ENCODE peak calls at places on chromosomes 2 and 18, in seven cellular contexts. E is thoracic aorta, O is ovary, F is PC-9, B is A549, T is SJSA1, J is fibroblast of lung. L is an unnamed sample.
A peak's percentile ranks its signal among the peaks of the same experiment; 100 is the strongest.

GRCh38 chr2:241413929-241414580 is 58.0 kb downstream of the FARP2 start:
- DNase-seq in B (no peak), E (no peak), O (no peak), J (peak; percentile 52), T (no peak), F (no peak), L (no peak)

GRCh38 chr18:39845673-39846072 is 2109.4 kb upstream of the PIK3C3 start:
- DNase-seq in B (no peak), T (no peak), O (no peak), J (no peak), E (no peak), F (no peak), L (no peak)

GRCh38 chr2:29270606-29271005 is 155.4 kb downstream of the CLIP4 start:
- DNase-seq in T (no peak), J (no peak), O (no peak), F (no peak), B (no peak), E (no peak), L (no peak)

GRCh38 chr2:178426388-178426787 is 24.6 kb downstream of the PRKRA start:
- DNase-seq in T (no peak), J (peak; percentile 57), B (no peak), E (no peak), F (no peak), O (no peak), L (no peak)

GRCh38 chr2:130261970-130262760 is 63.9 kb upstream of the TUBA3E start:
- DNase-seq in J (no peak), T (no peak), B (no peak), F (peak; percentile 41), E (no peak), O (no peak), L (no peak)

GRCh38 chr2:157837851-157838441 is 38.2 kb downstream of the ACVR1 start:
- DNase-seq in B (no peak), F (no peak), O (peak; percentile 30), E (no peak), J (peak; percentile 33), T (no peak), L (peak; percentile 62)

GRCh38 chr18:35077937-35078336 is 36.7 kb downstream of the MAPRE2 start:
- DNase-seq in J (peak; percentile 26), F (no peak), B (no peak), E (no peak), O (no peak), T (no peak), L (no peak)

GRCh38 chr2:29273704-29274611 is 158.7 kb downstream of the CLIP4 start:
- DNase-seq in F (no peak), E (no peak), O (no peak), J (peak; percentile 17), T (no peak), B (no peak), L (no peak)

GRCh38 chr2:32235315-32235714 is 29.4 kb downstream of the NLRC4 start:
- DNase-seq in O (no peak), J (no peak), T (no peak), F (no peak), E (no peak), B (no peak), L (no peak)

GRCh38 chr2:177315303-177315887 is 50.9 kb upstream of the NFE2L2 start:
- DNase-seq in T (no peak), F (no peak), E (no peak), J (no peak), B (no peak), O (no peak), L (no peak)

GRCh38 chr2:107669335-107669734 is 157.4 kb upstream of the RGPD4 start:
- DNase-seq in B (peak; percentile 31), E (no peak), J (peak; percentile 32), T (no peak), F (no peak), O (no peak), L (no peak)

GRCh38 chr2:177598321-177598922 is 205.8 kb downstream of the AGPS start:
- DNase-seq in E (no peak), B (no peak), F (no peak), T (no peak), O (peak; percentile 54), J (peak; percentile 45), L (no peak)

GRCh38 chr2:45825001-45825651 is 173.7 kb downstream of the PRKCE start:
- DNase-seq in T (no peak), J (peak; percentile 52), B (peak; percentile 17), O (no peak), F (no peak), E (no peak), L (no peak)

GRCh38 chr2:229170171-229170570 is 100.9 kb downstream of the PID1 start:
- DNase-seq in E (no peak), J (no peak), T (no peak), O (no peak), B (no peak), F (no peak), L (no peak)

GRCh38 chr18:62834715-62835114 is 119.4 kb downstream of the PHLPP1 start:
- DNase-seq in J (no peak), O (no peak), T (no peak), E (no peak), B (no peak), F (no peak), L (no peak)

GRCh38 chr2:37005118-37005868 is 39.0 kb upstream of the STRN start:
- DNase-seq in J (no peak), T (no peak), B (peak; percentile 40), O (no peak), E (no peak), F (no peak), L (no peak)

GRCh38 chr18:12408247-12408869 is 629 bp downstream of the PRELID3A start:
- DNase-seq in B (peak; percentile 19), T (no peak), J (peak; percentile 45), O (no peak), E (no peak), F (no peak), L (no peak)

GRCh38 chr2:59184281-59185020 is 943.3 kb upstream of the FANCL start:
- DNase-seq in F (no peak), E (no peak), B (no peak), J (no peak), O (no peak), T (no peak), L (no peak)

GRCh38 chr18:13611616-13612110 is 114.7 kb downstream of the FAM210A start:
- DNase-seq in F (no peak), B (no peak), J (peak; percentile 63), E (no peak), O (peak; percentile 38), T (no peak), L (peak; percentile 71)

DNA sequence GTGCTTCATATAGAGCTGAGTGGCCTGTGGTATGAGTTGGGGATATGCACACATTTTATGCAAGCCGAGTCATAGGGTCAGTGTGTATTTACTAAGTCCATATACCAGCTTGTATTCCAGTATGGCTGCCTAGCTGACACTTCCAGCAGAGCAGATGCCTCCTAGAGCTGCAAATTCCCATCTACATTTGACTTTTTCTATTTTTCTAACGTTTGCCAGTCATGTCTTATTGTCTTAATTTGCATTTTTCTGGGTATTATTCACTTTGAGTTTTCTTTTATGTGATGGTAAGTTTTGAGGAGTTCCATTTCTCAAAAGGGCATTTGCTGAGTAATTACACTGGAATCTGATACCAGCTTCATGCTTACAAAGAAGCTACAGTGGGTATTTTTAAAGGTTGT is 334.5 kb upstream of the CDH2 start:
- DNase-seq in E (no peak), O (no peak), J (peak; percentile 54), F (no peak), B (no peak), T (peak; percentile 46), L (no peak)
- H3K4me1 ChIP-seq in E (no peaks in the 10 kb centered on the region), O (no peaks in the 10 kb centered on the region), J (no peaks in the 10 kb centered on the region), F (no peaks in the 10 kb centered on the region), B (no peaks in the 10 kb centered on the region), T (peaks cover 34% of the 10 kb centered on the region), L (no peaks in the 10 kb centered on the region)

GRCh38 chr2:19900536-19901200 is 1.1 kb downstream of the TTC32 start:
- DNase-seq in O (no peak), T (no peak), F (no peak), B (peak; percentile 35), J (peak; percentile 27), E (no peak), L (no peak)
- H3K4me1 ChIP-seq in O (peaks cover 13% of the 10 kb centered on the region), T (peaks cover 15% of the 10 kb centered on the region), F (peaks cover 41% of the 10 kb centered on the region), B (peaks cover 39% of the 10 kb centered on the region), J (peaks cover 7% of the 10 kb centered on the region), E (peaks cover 36% of the 10 kb centered on the region), L (peaks cover 47% of the 10 kb centered on the region)

GRCh38 chr2:41941831-41942230 is 106.0 kb upstream of the PKDCC start:
- DNase-seq in E (no peak), J (peak; percentile 49), O (no peak), T (peak; percentile 77), F (no peak), B (no peak), L (no peak)

GRCh38 chr2:41937464-41937861 is 110.4 kb upstream of the PKDCC start:
- DNase-seq in O (no peak), F (no peak), T (peak; percentile 82), B (no peak), J (peak; percentile 77), E (no peak), L (no peak)

GRCh38 chr2:41940715-41941114 is 107.1 kb upstream of the PKDCC start:
- DNase-seq in J (no peak), E (no peak), F (no peak), B (no peak), T (no peak), O (peak; percentile 55), L (no peak)

GRCh38 chr2:41937921-41938708 is 109.7 kb upstream of the PKDCC start:
- DNase-seq in O (peak; percentile 44), E (no peak), T (peak; percentile 97), F (peak; percentile 62), J (peak; percentile 50), B (peak; percentile 33), L (no peak)

DNA sequence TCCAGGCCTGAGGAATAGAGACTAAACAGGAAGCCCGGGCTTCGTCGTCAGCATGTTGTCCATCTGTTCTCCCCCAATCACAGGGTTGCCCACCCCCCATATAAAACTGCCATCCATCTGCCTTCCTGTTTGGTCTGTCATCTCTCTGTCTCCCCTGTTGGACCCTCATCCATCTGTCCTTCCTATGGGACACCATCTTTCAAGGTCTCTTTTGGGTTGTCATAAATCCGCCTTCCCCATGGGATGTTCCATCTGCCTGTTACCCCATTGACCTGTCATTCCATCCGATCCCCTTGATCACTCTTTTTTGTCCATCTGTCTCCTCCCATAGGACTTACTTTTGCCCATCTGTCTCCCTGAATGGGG is 108.4 kb upstream of the PKDCC start:
- DNase-seq in B (no peak), E (no peak), T (no peak), O (no peak), J (no peak), F (no peak), L (no peak)
- H3K4me1 ChIP-seq in B (peaks cover 36% of the 10 kb centered on the region), E (peaks cover 12% of the 10 kb centered on the region), T (peaks cover 80% of the 10 kb centered on the region), O (peaks cover 34% of the 10 kb centered on the region), J (peaks cover 5% of the 10 kb centered on the region), F (peaks cover 40% of the 10 kb centered on the region), L (peaks cover 8% of the 10 kb centered on the region)

GRCh38 chr2:159559034-159559433 is 57.3 kb downstream of the BAZ2B start:
- DNase-seq in B (no peak), O (no peak), F (no peak), E (no peak), T (no peak), J (no peak), L (no peak)

GRCh38 chr2:159564081-159564480 is 52.3 kb downstream of the BAZ2B start:
- DNase-seq in B (no peak), F (no peak), J (peak; percentile 57), T (no peak), O (no peak), E (no peak), L (no peak)

GRCh38 chr2:159562248-159562647 is 54.1 kb downstream of the BAZ2B start:
- DNase-seq in O (no peak), J (peak; percentile 31), F (no peak), B (no peak), T (no peak), E (no peak), L (no peak)

GRCh38 chr2:159558479-159558878 is 57.9 kb downstream of the BAZ2B start:
- DNase-seq in T (no peak), E (no peak), O (no peak), F (no peak), J (no peak), B (no peak), L (no peak)

GRCh38 chr2:159561242-159561641 is 55.1 kb downstream of the BAZ2B start:
- DNase-seq in B (no peak), E (no peak), F (no peak), O (no peak), T (no peak), J (no peak), L (no peak)
- H3K4me1 ChIP-seq in B (no peaks in the 10 kb centered on the region), E (peaks cover 6% of the 10 kb centered on the region), F (no peaks in the 10 kb centered on the region), O (peaks cover 2% of the 10 kb centered on the region), T (no peaks in the 10 kb centered on the region), J (peaks cover 2% of the 10 kb centered on the region), L (no peaks in the 10 kb centered on the region)